ENCODE peak calls at places on chromosomes 13 and 19, in four cellular contexts. Y, P, M and H are unnamed samples.

GRCh38 chr19:8489591-8490394 is 12.6 kb downstream of the PRAM1 start:
- DNase-seq in M (no peak), P (no peak), Y (no peak), H (no peak)

GRCh38 chr13:112962396-112962795 is 6.6 kb upstream of the MCF2L start:
- DNase-seq in P (no peak), Y (no peak), M (no peak), H (no peak)

GRCh38 chr13:113837554-113838355 is 26.1 kb downstream of the GAS6 start:
- DNase-seq in P (peak), Y (no peak), M (peak), H (peak)

GRCh38 chr13:81487151-81487550 is 1146.2 kb upstream of the SPRY2 start:
- DNase-seq in Y (no peak), M (no peak), P (peak), H (no peak)

GRCh38 chr19:917323-918151 is at the start of gene KISS1R:
- DNase-seq in Y (no peak), P (peak), M (peak), H (no peak)

GRCh38 chr19:14536926-14537692 is 7.7 kb downstream of the TECR start:
- DNase-seq in P (peak), Y (peak), M (peak), H (no peak)

GRCh38 chr19:57632987-57633831 is at the start of gene ZNF211:
- DNase-seq in P (peak), Y (peak), M (peak), H (peak)

GRCh38 chr19:29623726-29624488 is 17.8 kb downstream of the POP4 start:
- DNase-seq in M (no peak), P (no peak), Y (peak), H (no peak)

GRCh38 chr19:16325161-16325527 is 518 bp downstream of the KLF2 start:
- DNase-seq in M (peak), P (peak), Y (no peak), H (no peak)

GRCh38 chr19:33235996-33236350 is 10.3 kb upstream of the SLC7A10 start:
- DNase-seq in M (no peak), Y (no peak), P (no peak), H (no peak)

GRCh38 chr13:27151798-27152599 is 19.6 kb downstream of the USP12 start:
- DNase-seq in Y (no peak), P (no peak), M (no peak), H (no peak)

GRCh38 chr13:21013682-21014038 is 47.7 kb downstream of the LATS2 start:
- DNase-seq in P (no peak), M (no peak), Y (no peak), H (no peak)

GRCh38 chr19:13133241-13133870 is 15.3 kb downstream of the NACC1 start:
- DNase-seq in Y (no peak), M (no peak), P (no peak), H (no peak)

GRCh38 chr13:50589139-50589538 is 254.4 kb downstream of the DLEU7 start:
- DNase-seq in P (no peak), Y (no peak), M (no peak), H (no peak)

GRCh38 chr19:19204181-19204580 is 967 bp upstream of the NR2C2AP start:
- DNase-seq in P (no peak), M (no peak), Y (no peak), H (no peak)

GRCh38 chr13:19862511-19863313 is 737 bp downstream of the ZMYM5 start:
- DNase-seq in Y (peak), P (peak), M (peak), H (no peak)

GRCh38 chr13:97125810-97126738 is 96.1 kb upstream of the MBNL2 start:
- DNase-seq in P (no peak), M (peak), Y (no peak), H (no peak)

GRCh38 chr19:51729781-51730180 is 6.0 kb upstream of the HAS1 start:
- DNase-seq in P (no peak), Y (no peak), M (no peak), H (no peak)

GRCh38 chr19:56367829-56368711 is 25.3 kb downstream of the ZNF582 start:
- DNase-seq in P (peak), M (peak), Y (peak), H (peak)

GRCh38 chr13:33514362-33514761 is 228.8 kb upstream of the STARD13 start:
- DNase-seq in P (no peak), M (no peak), Y (no peak), H (no peak)

GRCh38 chr19:294819-295686 is 3.9 kb upstream of the PLPP2 start:
- DNase-seq in M (peak), Y (peak), P (peak), H (no peak)

GRCh38 chr19:19224852-19225494 is 13.2 kb downstream of the NCAN start:
- DNase-seq in P (peak), Y (peak), M (peak), H (no peak)

GRCh38 chr13:54627973-54628372 is 1599.4 kb downstream of the OLFM4 start:
- DNase-seq in P (no peak), M (no peak), Y (no peak), H (no peak)

GRCh38 chr13:69094485-69094884 is 1013.1 kb upstream of the ATXN8OS start:
- DNase-seq in Y (no peak), M (no peak), P (no peak), H (no peak)

GRCh38 chr13:50577806-50578205 is 265.7 kb downstream of the DLEU7 start:
- DNase-seq in Y (no peak), P (no peak), M (no peak), H (no peak)

GRCh38 chr19:35458192-35458591 is 10.1 kb downstream of the FFAR2 start:
- DNase-seq in M (no peak), Y (no peak), P (no peak), H (no peak)

GRCh38 chr19:11091343-11092153 is 2.3 kb downstream of the LDLR start:
- DNase-seq in Y (peak), P (no peak), M (no peak), H (no peak)

GRCh38 chr13:48311223-48311622 is 7.7 kb downstream of the RB1 start:
- DNase-seq in Y (no peak), M (no peak), P (no peak), H (no peak)

GRCh38 chr13:41465215-41465907 is 8.0 kb downstream of the RGCC start:
- DNase-seq in M (peak), P (no peak), Y (peak), H (peak)

GRCh38 chr19:16051254-16052025 is 24.9 kb upstream of the TPM4 start:
- DNase-seq in P (no peak), Y (no peak), M (no peak), H (no peak)

GRCh38 chr13:37748913-37749312 is 120.7 kb downstream of the TRPC4 start:
- DNase-seq in Y (no peak), M (no peak), P (no peak), H (no peak)

GRCh38 chr19:40165362-40165937 is 25.8 kb upstream of the MAP3K10 start:
- DNase-seq in M (peak), P (peak), Y (peak), H (no peak)

GRCh38 chr13:28037399-28037798 is 48.9 kb upstream of the URAD start:
- DNase-seq in M (no peak), Y (no peak), P (no peak), H (no peak)

GRCh38 chr19:6519289-6519688 is 11.5 kb upstream of the TNFSF9 start:
- DNase-seq in Y (no peak), M (peak), P (no peak), H (no peak)

GRCh38 chr19:13507053-13507611 is 853 bp upstream of the CACNA1A start:
- DNase-seq in M (no peak), P (peak), Y (no peak), H (no peak)

GRCh38 chr13:34156841-34157365 is 339.0 kb downstream of the RFC3 start:
- DNase-seq in P (no peak), Y (peak), M (peak), H (no peak)